ENCODE peak calls at places on chromosome 15, in ten cellular contexts. One of them, this sample, is unnamed.

GRCh38 chr15:67542462-67543347 is at the start of gene MAP2K5:
- DNase-seq in coronary artery: peak
- DNase-seq in fibroblast of lung: peak
- DNase-seq in gastrocnemius medialis: peak
- DNase-seq in GM23338: peak
- DNase-seq in fibroblast of the aortic adventitia: peak
- DNase-seq in left ventricle myocardium inferior: peak
- DNase-seq in sigmoid colon: peak
- DNase-seq in mammary epithelial cell: peak
- DNase-seq in adrenal gland: peak
- DNase-seq in this sample: no peak

GRCh38 chr15:70269991-70270751 is 172.5 kb upstream of the TLE3 start:
- DNase-seq in coronary artery: no peak
- DNase-seq in fibroblast of lung: no peak
- DNase-seq in gastrocnemius medialis: peak
- DNase-seq in GM23338: no peak
- DNase-seq in fibroblast of the aortic adventitia: no peak
- DNase-seq in left ventricle myocardium inferior: peak
- DNase-seq in sigmoid colon: no peak
- DNase-seq in mammary epithelial cell: no peak
- DNase-seq in adrenal gland: peak
- DNase-seq in this sample: no peak

GRCh38 chr15:41983221-41983620 is 10.9 kb upstream of the EHD4 start:
- DNase-seq in coronary artery: peak
- DNase-seq in fibroblast of lung: no peak
- DNase-seq in gastrocnemius medialis: no peak
- DNase-seq in GM23338: peak
- DNase-seq in fibroblast of the aortic adventitia: no peak
- DNase-seq in left ventricle myocardium inferior: no peak
- DNase-seq in sigmoid colon: no peak
- DNase-seq in mammary epithelial cell: no peak
- DNase-seq in adrenal gland: no peak
- DNase-seq in this sample: no peak

GRCh38 chr15:72491768-72492167 is 17.6 kb downstream of the ARIH1 start:
- DNase-seq in coronary artery: no peak
- DNase-seq in fibroblast of lung: peak
- DNase-seq in gastrocnemius medialis: no peak
- DNase-seq in GM23338: no peak
- DNase-seq in fibroblast of the aortic adventitia: peak
- DNase-seq in left ventricle myocardium inferior: no peak
- DNase-seq in sigmoid colon: no peak
- DNase-seq in mammary epithelial cell: peak
- DNase-seq in adrenal gland: no peak
- DNase-seq in this sample: no peak

GRCh38 chr15:66644000-66644787 is 57.8 kb upstream of the SMAD6 start:
- DNase-seq in coronary artery: no peak
- DNase-seq in fibroblast of lung: no peak
- DNase-seq in gastrocnemius medialis: no peak
- DNase-seq in GM23338: no peak
- DNase-seq in fibroblast of the aortic adventitia: no peak
- DNase-seq in left ventricle myocardium inferior: no peak
- DNase-seq in sigmoid colon: no peak
- DNase-seq in mammary epithelial cell: no peak
- DNase-seq in adrenal gland: no peak
- DNase-seq in this sample: no peak

GRCh38 chr15:42157981-42158765 is 1.7 kb upstream of the PLA2G4F start:
- DNase-seq in coronary artery: no peak
- DNase-seq in fibroblast of lung: peak
- DNase-seq in gastrocnemius medialis: peak
- DNase-seq in GM23338: no peak
- DNase-seq in fibroblast of the aortic adventitia: peak
- DNase-seq in left ventricle myocardium inferior: no peak
- DNase-seq in sigmoid colon: no peak
- DNase-seq in mammary epithelial cell: peak
- DNase-seq in adrenal gland: peak
- DNase-seq in this sample: peak

GRCh38 chr15:67501177-67501835 is 19.6 kb upstream of the C15orf61 start:
- DNase-seq in coronary artery: no peak
- DNase-seq in fibroblast of lung: peak
- DNase-seq in gastrocnemius medialis: no peak
- DNase-seq in GM23338: peak
- DNase-seq in fibroblast of the aortic adventitia: peak
- DNase-seq in left ventricle myocardium inferior: no peak
- DNase-seq in sigmoid colon: no peak
- DNase-seq in mammary epithelial cell: peak
- DNase-seq in adrenal gland: no peak
- DNase-seq in this sample: no peak

GRCh38 chr15:51093865-51094605 is 671 bp downstream of the TNFAIP8L3 start:
- DNase-seq in coronary artery: peak
- DNase-seq in fibroblast of lung: peak
- DNase-seq in gastrocnemius medialis: no peak
- DNase-seq in GM23338: peak
- DNase-seq in fibroblast of the aortic adventitia: peak
- DNase-seq in left ventricle myocardium inferior: peak
- DNase-seq in sigmoid colon: peak
- DNase-seq in mammary epithelial cell: peak
- DNase-seq in adrenal gland: no peak
- DNase-seq in this sample: no peak

GRCh38 chr15:50202003-50202402 is 20.0 kb downstream of the SLC27A2 start:
- DNase-seq in coronary artery: no peak
- DNase-seq in fibroblast of lung: no peak
- DNase-seq in gastrocnemius medialis: no peak
- DNase-seq in GM23338: no peak
- DNase-seq in fibroblast of the aortic adventitia: no peak
- DNase-seq in left ventricle myocardium inferior: no peak
- DNase-seq in sigmoid colon: no peak
- DNase-seq in mammary epithelial cell: no peak
- DNase-seq in adrenal gland: no peak
- DNase-seq in this sample: no peak

GRCh38 chr15:92071030-92071644 is 217.6 kb downstream of the SLCO3A1 start:
- DNase-seq in coronary artery: no peak
- DNase-seq in fibroblast of lung: no peak
- DNase-seq in gastrocnemius medialis: no peak
- DNase-seq in GM23338: no peak
- DNase-seq in fibroblast of the aortic adventitia: no peak
- DNase-seq in left ventricle myocardium inferior: peak
- DNase-seq in sigmoid colon: no peak
- DNase-seq in mammary epithelial cell: no peak
- DNase-seq in adrenal gland: no peak
- DNase-seq in this sample: no peak

GRCh38 chr15:35746121-35746520 is 200.2 kb upstream of the DPH6 start:
- DNase-seq in coronary artery: no peak
- DNase-seq in fibroblast of lung: no peak
- DNase-seq in gastrocnemius medialis: no peak
- DNase-seq in GM23338: no peak
- DNase-seq in fibroblast of the aortic adventitia: peak
- DNase-seq in left ventricle myocardium inferior: no peak
- DNase-seq in sigmoid colon: no peak
- DNase-seq in mammary epithelial cell: peak
- DNase-seq in adrenal gland: no peak
- DNase-seq in this sample: no peak

GRCh38 chr15:57367556-57367955 is 8.7 kb upstream of the CGNL1 start:
- DNase-seq in coronary artery: no peak
- DNase-seq in fibroblast of lung: no peak
- DNase-seq in gastrocnemius medialis: no peak
- DNase-seq in GM23338: no peak
- DNase-seq in fibroblast of the aortic adventitia: no peak
- DNase-seq in left ventricle myocardium inferior: no peak
- DNase-seq in sigmoid colon: no peak
- DNase-seq in mammary epithelial cell: no peak
- DNase-seq in adrenal gland: no peak
- DNase-seq in this sample: no peak

GRCh38 chr15:80992436-80992835 is 2.8 kb upstream of the MESD start:
- DNase-seq in coronary artery: no peak
- DNase-seq in fibroblast of lung: no peak
- DNase-seq in gastrocnemius medialis: no peak
- DNase-seq in GM23338: no peak
- DNase-seq in fibroblast of the aortic adventitia: no peak
- DNase-seq in left ventricle myocardium inferior: no peak
- DNase-seq in sigmoid colon: no peak
- DNase-seq in mammary epithelial cell: peak
- DNase-seq in adrenal gland: no peak
- DNase-seq in this sample: no peak

GRCh38 chr15:38503497-38503896 is 49.6 kb downstream of the FAM98B start:
- DNase-seq in coronary artery: no peak
- DNase-seq in fibroblast of lung: no peak
- DNase-seq in gastrocnemius medialis: no peak
- DNase-seq in GM23338: no peak
- DNase-seq in fibroblast of the aortic adventitia: no peak
- DNase-seq in left ventricle myocardium inferior: no peak
- DNase-seq in sigmoid colon: no peak
- DNase-seq in mammary epithelial cell: no peak
- DNase-seq in adrenal gland: no peak
- DNase-seq in this sample: no peak

GRCh38 chr15:50452927-50453326 is 28.7 kb downstream of the USP8 start:
- DNase-seq in coronary artery: no peak
- DNase-seq in fibroblast of lung: peak
- DNase-seq in gastrocnemius medialis: no peak
- DNase-seq in GM23338: no peak
- DNase-seq in fibroblast of the aortic adventitia: peak
- DNase-seq in left ventricle myocardium inferior: no peak
- DNase-seq in sigmoid colon: no peak
- DNase-seq in mammary epithelial cell: no peak
- DNase-seq in adrenal gland: no peak
- DNase-seq in this sample: peak

GRCh38 chr15:92020765-92021164 is 167.3 kb downstream of the SLCO3A1 start:
- DNase-seq in coronary artery: no peak
- DNase-seq in fibroblast of lung: peak
- DNase-seq in gastrocnemius medialis: no peak
- DNase-seq in GM23338: no peak
- DNase-seq in fibroblast of the aortic adventitia: peak
- DNase-seq in left ventricle myocardium inferior: no peak
- DNase-seq in sigmoid colon: no peak
- DNase-seq in mammary epithelial cell: peak
- DNase-seq in adrenal gland: no peak
- DNase-seq in this sample: peak

GRCh38 chr15:23647421-23648375 is at the start of gene MAGEL2:
- DNase-seq in coronary artery: no peak
- DNase-seq in fibroblast of lung: no peak
- DNase-seq in gastrocnemius medialis: no peak
- DNase-seq in GM23338: peak
- DNase-seq in fibroblast of the aortic adventitia: no peak
- DNase-seq in left ventricle myocardium inferior: no peak
- DNase-seq in sigmoid colon: no peak
- DNase-seq in mammary epithelial cell: no peak
- DNase-seq in adrenal gland: no peak
- DNase-seq in this sample: no peak

DNA sequence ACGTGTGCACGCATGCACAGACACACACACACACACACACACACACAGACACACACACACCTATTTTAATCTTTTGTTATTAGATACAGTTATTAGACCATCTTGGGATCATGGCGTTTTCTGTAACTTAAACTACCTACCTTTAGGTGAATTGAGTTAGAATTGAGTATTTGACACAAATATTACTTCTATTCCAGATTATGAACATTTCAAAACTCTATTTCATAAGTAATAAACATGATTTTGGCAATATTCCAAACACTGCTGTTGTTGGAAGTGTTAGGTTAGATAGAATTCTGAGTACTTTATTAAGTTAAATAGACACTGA is 65.6 kb downstream of the GLCE start:
- DNase-seq in coronary artery: no peak
- DNase-seq in fibroblast of lung: no peak
- DNase-seq in gastrocnemius medialis: no peak
- DNase-seq in GM23338: no peak
- DNase-seq in fibroblast of the aortic adventitia: no peak
- DNase-seq in left ventricle myocardium inferior: no peak
- DNase-seq in sigmoid colon: no peak
- DNase-seq in mammary epithelial cell: no peak
- DNase-seq in adrenal gland: no peak
- DNase-seq in this sample: no peak
- TF ChIP-seq CTCF in coronary artery: no peak
- TF ChIP-seq CTCF in fibroblast of lung: no peak
- TF ChIP-seq CTCF in gastrocnemius medialis: no peak
- TF ChIP-seq CTCF in GM23338: no peak
- TF ChIP-seq CTCF in fibroblast of the aortic adventitia: no peak
- TF ChIP-seq CTCF in left ventricle myocardium inferior: no peak
- TF ChIP-seq CTCF in sigmoid colon: no peak
- TF ChIP-seq CTCF in mammary epithelial cell: no peak
- TF ChIP-seq CTCF in adrenal gland: no peak
- TF ChIP-seq CTCF in this sample: no peak

GRCh38 chr15:99324082-99324620 is 72.9 kb downstream of the LRRC28 start:
- DNase-seq in coronary artery: no peak
- DNase-seq in fibroblast of lung: peak
- DNase-seq in gastrocnemius medialis: peak
- DNase-seq in GM23338: no peak
- DNase-seq in fibroblast of the aortic adventitia: peak
- DNase-seq in left ventricle myocardium inferior: no peak
- DNase-seq in sigmoid colon: no peak
- DNase-seq in mammary epithelial cell: peak
- DNase-seq in adrenal gland: no peak
- DNase-seq in this sample: peak
- H3K4me3 ChIP-seq in coronary artery: peak
- H3K4me3 ChIP-seq in fibroblast of lung: no peak
- H3K4me3 ChIP-seq in gastrocnemius medialis: peak
- H3K4me3 ChIP-seq in GM23338: no peak
- H3K4me3 ChIP-seq in fibroblast of the aortic adventitia: peak
- H3K4me3 ChIP-seq in left ventricle myocardium inferior: peak
- H3K4me3 ChIP-seq in sigmoid colon: no peak
- H3K4me3 ChIP-seq in mammary epithelial cell: peak
- H3K4me3 ChIP-seq in adrenal gland: no peak
- H3K4me3 ChIP-seq in this sample: peak

GRCh38 chr15:73575636-73576247 is 57.4 kb downstream of the NPTN start:
- DNase-seq in coronary artery: no peak
- DNase-seq in fibroblast of lung: no peak
- DNase-seq in gastrocnemius medialis: peak
- DNase-seq in GM23338: no peak
- DNase-seq in fibroblast of the aortic adventitia: peak
- DNase-seq in left ventricle myocardium inferior: peak
- DNase-seq in sigmoid colon: peak
- DNase-seq in mammary epithelial cell: peak
- DNase-seq in adrenal gland: no peak
- DNase-seq in this sample: no peak
- TF ChIP-seq CTCF in coronary artery: no peak
- TF ChIP-seq CTCF in fibroblast of lung: no peak
- TF ChIP-seq CTCF in gastrocnemius medialis: no peak
- TF ChIP-seq CTCF in GM23338: no peak
- TF ChIP-seq CTCF in fibroblast of the aortic adventitia: no peak
- TF ChIP-seq CTCF in left ventricle myocardium inferior: no peak
- TF ChIP-seq CTCF in sigmoid colon: no peak
- TF ChIP-seq CTCF in mammary epithelial cell: no peak
- TF ChIP-seq CTCF in adrenal gland: no peak
- TF ChIP-seq CTCF in this sample: no peak

DNA sequence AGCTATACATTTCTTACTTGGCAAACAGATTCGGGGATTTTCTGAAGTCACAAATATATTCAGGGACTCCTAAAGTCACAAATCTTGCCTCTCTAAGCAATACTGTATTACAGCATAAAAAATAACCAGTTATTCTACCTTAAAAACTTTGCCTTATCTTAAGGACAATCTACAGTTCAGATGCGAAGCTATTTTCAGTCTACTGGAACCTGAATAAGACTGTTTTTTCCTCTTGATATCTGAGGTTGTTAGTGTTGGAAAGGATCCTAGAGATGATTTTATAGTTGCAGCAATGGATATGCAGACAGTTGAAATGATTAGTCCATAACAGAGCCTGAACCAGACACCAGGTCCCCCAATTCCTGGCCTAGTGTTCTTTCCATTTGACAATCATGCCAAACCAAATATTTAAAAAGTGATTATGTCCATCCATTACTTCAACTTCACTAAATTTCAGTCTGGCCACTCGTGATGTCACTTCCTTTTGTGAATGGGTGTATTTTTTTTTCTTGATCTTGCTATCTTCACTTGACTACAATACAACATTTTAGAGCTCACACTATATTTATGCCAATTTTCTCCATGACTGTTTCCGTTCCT is 1.8 kb downstream of the HDGFL3 start:
- DNase-seq in coronary artery: no peak
- DNase-seq in fibroblast of lung: peak
- DNase-seq in gastrocnemius medialis: no peak
- DNase-seq in GM23338: no peak
- DNase-seq in fibroblast of the aortic adventitia: peak
- DNase-seq in left ventricle myocardium inferior: no peak
- DNase-seq in sigmoid colon: no peak
- DNase-seq in mammary epithelial cell: no peak
- DNase-seq in adrenal gland: no peak
- DNase-seq in this sample: peak
- H3K4me3 ChIP-seq in coronary artery: peak
- H3K4me3 ChIP-seq in fibroblast of lung: peak
- H3K4me3 ChIP-seq in gastrocnemius medialis: no peak
- H3K4me3 ChIP-seq in GM23338: peak
- H3K4me3 ChIP-seq in fibroblast of the aortic adventitia: peak
- H3K4me3 ChIP-seq in left ventricle myocardium inferior: peak
- H3K4me3 ChIP-seq in sigmoid colon: peak
- H3K4me3 ChIP-seq in mammary epithelial cell: peak
- H3K4me3 ChIP-seq in adrenal gland: no peak
- H3K4me3 ChIP-seq in this sample: peak

This sample was measured in AG09309.